ENCODE peak calls at places on chromosomes 3 and 15, in six cellular contexts. F is GM23338, N is neural progenitor cell, Z is OCI-LY7, H is SK-N-SH, E is PC-3. U is an unnamed sample.

GRCh38 chr3:193947636-193948035 is 188.3 kb upstream of the HES1 start:
- DNase-seq in N (no peak), Z (no peak), F (no peak), E (no peak), H (no peak), U (no peak)

GRCh38 chr3:42351221-42351620 is 59.2 kb downstream of the LYZL4 start:
- DNase-seq in H (no peak), Z (no peak), F (no peak), E (no peak), N (no peak), U (no peak)

GRCh38 chr3:171704002-171704401 is 106.3 kb downstream of the PLD1 start:
- DNase-seq in N (peak; percentile 53), F (peak; percentile 74), H (peak; percentile 51), E (peak; percentile 76), Z (peak; percentile 43), U (no peak)

GRCh38 chr3:186783731-186784515 is 546 bp downstream of the EIF4A2 start:
- DNase-seq in F (peak; percentile 73), H (peak; percentile 81), N (peak; percentile 90), Z (peak; percentile 88), E (peak; percentile 58), U (peak; percentile 92)

GRCh38 chr3:193589129-193589528 is 3.9 kb upstream of the OPA1 start:
- DNase-seq in H (no peak), F (no peak), Z (no peak), E (no peak), N (no peak), U (no peak)

GRCh38 chr3:178823556-178824229 is 247.9 kb downstream of the ZMAT3 start:
- DNase-seq in H (no peak), Z (no peak), N (no peak), E (no peak), F (no peak), U (peak; percentile 14)

GRCh38 chr3:143727391-143727790 is 120.9 kb downstream of the SLC9A9 start:
- DNase-seq in E (peak; percentile 18), H (no peak), N (no peak), F (no peak), Z (no peak), U (no peak)

GRCh38 chr15:40251455-40252140 is 12.7 kb downstream of the PAK6 start:
- DNase-seq in Z (no peak), H (no peak), F (no peak), N (no peak), E (no peak), U (no peak)

GRCh38 chr3:89571707-89572106 is 464.3 kb downstream of the EPHA3 start:
- DNase-seq in N (no peak), E (no peak), F (no peak), Z (no peak), H (no peak), U (no peak)

GRCh38 chr15:28885630-28886430 is at the start of gene APBA2:
- DNase-seq in H (peak; percentile 87), N (peak; percentile 90), E (peak; percentile 56), F (peak; percentile 77), Z (no peak), U (peak; percentile 64)
- TF ChIP-seq CTCF in H (no peak), N (peak; percentile 26), E (no peak), F (no peak), Z (no peak), U (no peak)

GRCh38 chr3:14275962-14276909 is 97.6 kb downstream of the LSM3 start:
- DNase-seq in N (no peak), H (no peak), F (no peak), E (no peak), Z (no peak), U (no peak)

GRCh38 chr3:14274537-14274936 is 95.9 kb downstream of the LSM3 start:
- DNase-seq in F (peak; percentile 38), Z (peak; percentile 28), H (no peak), N (peak; percentile 31), E (no peak), U (no peak)

GRCh38 chr3:14273886-14274517 is 95.4 kb downstream of the LSM3 start:
- DNase-seq in Z (no peak), F (no peak), H (no peak), N (no peak), E (peak; percentile 60), U (no peak)

GRCh38 chr3:14277557-14277956 is 98.9 kb downstream of the LSM3 start:
- DNase-seq in F (no peak), E (no peak), Z (no peak), H (no peak), N (no peak), U (no peak)

GRCh38 chr3:14274999-14275961 is 96.7 kb downstream of the LSM3 start:
- DNase-seq in E (peak; percentile 12), Z (peak; percentile 69), N (peak; percentile 70), H (peak; percentile 43), F (peak; percentile 82), U (no peak)
- TF ChIP-seq EZH2phosphoT487 in E (no peak), Z (no peak), N (no peak), H (no peak), F (no peak), U (no peak)

DNA sequence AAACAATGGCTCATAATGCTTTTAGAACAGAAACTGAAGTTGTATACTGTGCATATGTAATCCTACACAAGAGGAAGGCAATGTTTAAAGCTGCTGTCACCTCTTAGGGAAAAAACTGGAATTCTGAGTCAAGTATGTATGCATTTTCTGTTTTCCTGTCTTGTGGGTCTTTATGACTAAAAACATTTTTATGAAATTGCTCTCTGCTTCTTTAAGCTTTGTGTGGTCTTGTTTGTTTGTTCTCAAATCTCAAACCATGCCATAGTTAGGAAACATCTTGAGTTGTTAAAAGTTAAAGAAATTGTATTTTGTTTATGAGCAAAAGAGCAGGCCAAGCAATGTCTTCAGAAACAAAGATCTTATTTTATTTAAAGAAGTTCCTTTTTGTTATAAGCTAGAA is 80.9 kb upstream of the SOX2 start:
- DNase-seq in E (no peak), F (no peak), H (no peak), Z (no peak), N (no peak), U (no peak)
- TF ChIP-seq CTCF in E (no peak), F (no peak), H (no peak), Z (no peak), N (no peak), U (no peak)

GRCh38 chr15:70342141-70342540 is 244.4 kb upstream of the TLE3 start:
- DNase-seq in E (no peak), Z (no peak), N (no peak), F (no peak), H (no peak), U (no peak)
- TF ChIP-seq EZH2phosphoT487 in E (no peak), Z (no peak), N (no peak), F (no peak), H (no peak), U (no peak)

GRCh38 chr3:414063-414462 is 217.5 kb downstream of the CHL1 start:
- DNase-seq in E (peak; percentile 57), F (peak; percentile 52), H (no peak), N (peak; percentile 18), Z (peak; percentile 43), U (peak; percentile 49)
- TF ChIP-seq CTCF in E (peak; percentile 53), F (no peak), H (peak; percentile 54), N (peak; percentile 63), Z (peak; percentile 78), U (peak; percentile 54)

DNA sequence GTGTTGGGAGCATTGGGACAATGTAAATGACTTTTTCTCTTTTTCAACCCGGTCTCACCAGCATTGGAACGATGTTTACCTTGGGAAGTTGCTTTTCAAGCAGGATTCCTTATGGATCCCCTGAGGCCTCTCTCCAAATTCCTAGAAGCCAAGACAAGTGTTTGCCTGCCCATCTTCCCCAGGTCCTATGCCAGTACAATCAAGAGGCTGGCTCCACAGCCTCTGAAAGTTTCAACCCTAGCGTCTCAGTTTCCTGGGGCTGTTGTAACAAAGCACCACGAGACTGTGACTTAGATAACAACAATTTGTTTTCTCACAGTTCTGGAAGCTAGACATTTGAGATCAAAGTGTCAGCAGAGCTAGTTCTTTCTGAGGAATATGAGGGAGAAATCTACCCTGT is 347.2 kb upstream of the UMPS start:
- DNase-seq in E (peak; percentile 50), N (no peak), H (no peak), F (peak; percentile 21), Z (no peak), U (no peak)
- TF ChIP-seq EZH2phosphoT487 in E (no peak), N (no peak), H (no peak), F (no peak), Z (no peak), U (no peak)

U was measured in hepatocyte.